ENCODE peak calls at places on chromosomes 12 and 14, in seven cellular contexts. D is NCI-H1092 treated with DMSO at 0.1 percent for 48 hours; O is T-helper 2 cell; P is left cardiac atrium; Z is mucosa of descending colon; Q is stimulated activated CD4-positive, alpha-beta T cell treated with anti-CD3 and anti-CD28 coated beads, Interleukin-15, amount 100 ng/mL, for 1 hour; N is H4. C is an unnamed sample.

GRCh38 chr12:119461815-119462214 is 127.3 kb downstream of the CCDC60 start:
- DNase-seq in O (no peak), P (peak), D (no peak), Z (no peak), Q (no peak), N (no peak), C (no peak)

GRCh38 chr12:130764073-130764472 is 48.0 kb upstream of the RIMBP2 start:
- DNase-seq in Q (no peak), N (no peak), P (no peak), O (no peak), D (no peak), Z (no peak), C (no peak)

GRCh38 chr12:6069452-6070093 is 54.9 kb downstream of the VWF start:
- DNase-seq in O (no peak), P (peak), Z (no peak), D (no peak), Q (no peak), N (peak), C (no peak)

GRCh38 chr14:81246561-81247270 is 26.0 kb upstream of the GTF2A1 start:
- DNase-seq in D (no peak), N (peak), Z (no peak), P (no peak), O (no peak), Q (no peak), C (no peak)

GRCh38 chr12:114636723-114637480 is 47.1 kb downstream of the TBX3 start:
- DNase-seq in Q (no peak), O (no peak), N (no peak), Z (no peak), P (no peak), D (no peak), C (peak)

GRCh38 chr14:68894123-68894522 is 85.0 kb downstream of the ACTN1 start:
- DNase-seq in Q (no peak), O (no peak), Z (no peak), N (no peak), D (no peak), P (peak), C (no peak)

GRCh38 chr12:111584959-111585358 is 14.2 kb downstream of the ATXN2 start:
- DNase-seq in D (no peak), Z (no peak), Q (no peak), N (no peak), P (no peak), O (no peak), C (no peak)

GRCh38 chr12:12804432-12804886 is 8.7 kb upstream of the DDX47 start:
- DNase-seq in O (no peak), Q (no peak), P (no peak), D (no peak), Z (no peak), N (peak), C (peak)

GRCh38 chr14:32006267-32007110 is 70.6 kb upstream of the ARHGAP5 start:
- DNase-seq in O (no peak), P (no peak), N (no peak), Q (no peak), D (no peak), Z (no peak), C (peak)

GRCh38 chr12:131280426-131280825 is 326.7 kb downstream of the ADGRD1 start:
- DNase-seq in O (no peak), D (no peak), P (no peak), Z (peak), N (no peak), Q (no peak), C (no peak)

GRCh38 chr12:52729147-52729546 is 25.8 kb upstream of the KRT77 start:
- DNase-seq in D (no peak), Q (no peak), N (no peak), O (no peak), P (no peak), Z (no peak), C (no peak)

GRCh38 chr12:643478-644292 is 19.6 kb downstream of the NINJ2 start:
- DNase-seq in Q (no peak), D (no peak), N (no peak), P (peak), O (no peak), Z (peak), C (no peak)

GRCh38 chr14:61355892-61356325 is 34.5 kb downstream of the PRKCH start:
- DNase-seq in N (peak), O (no peak), Z (no peak), D (no peak), Q (no peak), P (peak), C (peak)

C was measured in A172.